ENCODE peak calls at places on chromosomes 1 and 21, in six cellular contexts. One of them, this sample, is unnamed.

GRCh38 chr21:32698971-32699693 is 28.7 kb downstream of the SYNJ1 start:
- DNase-seq in neural progenitor cell: no peak
- DNase-seq in SK-N-SH: no peak
- DNase-seq in fibroblast of lung: peak; percentile 35
- DNase-seq in GM23248: no peak
- DNase-seq in GM12878: no peak
- DNase-seq in this sample: no peak

GRCh38 chr1:109632671-109633346 is 13.2 kb downstream of the AMPD2 start:
- DNase-seq in GM23248: no peak
- DNase-seq in GM12878: no peak
- DNase-seq in fibroblast of lung: no peak
- DNase-seq in neural progenitor cell: peak; percentile 72
- DNase-seq in SK-N-SH: peak; percentile 92
- DNase-seq in this sample: no peak

GRCh38 chr1:51570063-51570720 is 46.7 kb upstream of the OSBPL9 start:
- DNase-seq in GM23248: peak; percentile 39
- DNase-seq in SK-N-SH: no peak
- DNase-seq in GM12878: no peak
- DNase-seq in fibroblast of lung: no peak
- DNase-seq in neural progenitor cell: no peak
- DNase-seq in this sample: peak; percentile 57

GRCh38 chr21:30984897-30985296 is 53.4 kb downstream of the KRTAP19-8 start:
- DNase-seq in SK-N-SH: no peak
- DNase-seq in neural progenitor cell: no peak
- DNase-seq in fibroblast of lung: no peak
- DNase-seq in GM12878: no peak
- DNase-seq in GM23248: no peak
- DNase-seq in this sample: no peak

GRCh38 chr1:85734961-85735360 is 26.7 kb upstream of the ZNHIT6 start:
- DNase-seq in neural progenitor cell: no peak
- DNase-seq in GM12878: no peak
- DNase-seq in GM23248: no peak
- DNase-seq in SK-N-SH: no peak
- DNase-seq in fibroblast of lung: no peak
- DNase-seq in this sample: no peak

GRCh38 chr1:64856564-64856963 is 109.8 kb downstream of the JAK1 start:
- DNase-seq in fibroblast of lung: no peak
- DNase-seq in GM23248: no peak
- DNase-seq in GM12878: no peak
- DNase-seq in neural progenitor cell: no peak
- DNase-seq in SK-N-SH: no peak
- DNase-seq in this sample: peak; percentile 52

GRCh38 chr1:113012149-113012548 is 56.2 kb upstream of the SLC16A1 start:
- DNase-seq in GM12878: no peak
- DNase-seq in GM23248: no peak
- DNase-seq in fibroblast of lung: no peak
- DNase-seq in neural progenitor cell: no peak
- DNase-seq in SK-N-SH: no peak
- DNase-seq in this sample: no peak

GRCh38 chr1:113073457-113073950 is 506 bp downstream of the LRIG2 start:
- DNase-seq in fibroblast of lung: peak; percentile 67
- DNase-seq in neural progenitor cell: peak; percentile 89
- DNase-seq in SK-N-SH: peak; percentile 75
- DNase-seq in GM23248: peak; percentile 87
- DNase-seq in GM12878: no peak
- DNase-seq in this sample: no peak

GRCh38 chr1:7608628-7609295 is 162.3 kb upstream of the VAMP3 start:
- DNase-seq in GM12878: no peak
- DNase-seq in neural progenitor cell: no peak
- DNase-seq in GM23248: no peak
- DNase-seq in SK-N-SH: no peak
- DNase-seq in fibroblast of lung: peak; percentile 4
- DNase-seq in this sample: no peak

GRCh38 chr1:181630838-181631237 is 147.5 kb downstream of the CACNA1E start:
- DNase-seq in SK-N-SH: no peak
- DNase-seq in neural progenitor cell: no peak
- DNase-seq in GM12878: no peak
- DNase-seq in GM23248: no peak
- DNase-seq in fibroblast of lung: no peak
- DNase-seq in this sample: no peak

GRCh38 chr1:235151033-235151432 is 10.0 kb downstream of the RBM34 start:
- DNase-seq in GM12878: no peak
- DNase-seq in SK-N-SH: no peak
- DNase-seq in fibroblast of lung: no peak
- DNase-seq in GM23248: no peak
- DNase-seq in neural progenitor cell: no peak
- DNase-seq in this sample: no peak

GRCh38 chr1:93751391-93752250 is 70.0 kb upstream of the BCAR3 start:
- DNase-seq in neural progenitor cell: no peak
- DNase-seq in GM12878: no peak
- DNase-seq in fibroblast of lung: no peak
- DNase-seq in GM23248: peak; percentile 41
- DNase-seq in SK-N-SH: no peak
- DNase-seq in this sample: no peak

GRCh38 chr21:38853421-38853919 is 47.7 kb downstream of the ETS2 start:
- DNase-seq in GM12878: no peak
- DNase-seq in GM23248: peak; percentile 91
- DNase-seq in fibroblast of lung: peak; percentile 99
- DNase-seq in neural progenitor cell: no peak
- DNase-seq in SK-N-SH: no peak
- DNase-seq in this sample: peak; percentile 71

GRCh38 chr1:243746736-243747135 is 103.3 kb downstream of the AKT3 start:
- DNase-seq in GM12878: no peak
- DNase-seq in SK-N-SH: no peak
- DNase-seq in neural progenitor cell: peak; percentile 44
- DNase-seq in GM23248: no peak
- DNase-seq in fibroblast of lung: no peak
- DNase-seq in this sample: no peak

DNA sequence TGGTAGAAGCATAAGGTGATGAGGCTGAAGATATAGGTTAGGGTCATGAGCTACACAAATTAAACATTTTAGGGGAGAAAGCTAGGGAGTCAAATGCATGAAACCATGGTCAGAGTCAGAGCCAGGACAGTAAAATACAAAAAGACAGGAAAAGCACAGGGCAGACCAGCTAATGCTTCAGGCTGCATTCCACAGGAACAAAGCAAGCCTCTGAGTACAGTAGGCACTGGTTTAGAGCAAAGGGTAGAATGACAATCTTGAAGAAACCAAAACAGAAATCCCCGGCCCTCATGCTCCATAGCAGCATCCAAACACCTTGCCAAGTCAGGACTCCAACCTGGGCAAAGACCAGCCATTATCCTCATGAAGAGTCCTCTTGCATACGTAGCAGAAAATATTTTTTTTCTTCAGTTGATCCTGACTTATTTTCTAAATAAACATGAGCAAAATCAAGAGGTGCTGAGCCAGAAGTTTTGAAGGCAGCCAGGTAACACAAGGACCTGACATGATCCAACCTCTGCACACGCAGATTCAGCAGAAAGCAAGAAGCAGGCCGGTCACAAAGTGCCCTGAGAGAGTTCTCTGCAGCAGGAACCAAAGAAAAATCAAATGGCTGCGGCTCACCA is 273.1 kb downstream of the TTLL7 start:
- DNase-seq in SK-N-SH: no peak
- DNase-seq in GM23248: no peak
- DNase-seq in fibroblast of lung: no peak
- DNase-seq in GM12878: no peak
- DNase-seq in neural progenitor cell: peak; percentile 38
- DNase-seq in this sample: no peak
- H2AFZ ChIP-seq in SK-N-SH: no peak overlapping the region
- H2AFZ ChIP-seq in GM23248: no peak overlapping the region
- H2AFZ ChIP-seq in fibroblast of lung: no peak overlapping the region
- H2AFZ ChIP-seq in GM12878: no peak overlapping the region
- H2AFZ ChIP-seq in neural progenitor cell: peak overlapping the region; percentile 84
- H2AFZ ChIP-seq in this sample: no peak overlapping the region

DNA sequence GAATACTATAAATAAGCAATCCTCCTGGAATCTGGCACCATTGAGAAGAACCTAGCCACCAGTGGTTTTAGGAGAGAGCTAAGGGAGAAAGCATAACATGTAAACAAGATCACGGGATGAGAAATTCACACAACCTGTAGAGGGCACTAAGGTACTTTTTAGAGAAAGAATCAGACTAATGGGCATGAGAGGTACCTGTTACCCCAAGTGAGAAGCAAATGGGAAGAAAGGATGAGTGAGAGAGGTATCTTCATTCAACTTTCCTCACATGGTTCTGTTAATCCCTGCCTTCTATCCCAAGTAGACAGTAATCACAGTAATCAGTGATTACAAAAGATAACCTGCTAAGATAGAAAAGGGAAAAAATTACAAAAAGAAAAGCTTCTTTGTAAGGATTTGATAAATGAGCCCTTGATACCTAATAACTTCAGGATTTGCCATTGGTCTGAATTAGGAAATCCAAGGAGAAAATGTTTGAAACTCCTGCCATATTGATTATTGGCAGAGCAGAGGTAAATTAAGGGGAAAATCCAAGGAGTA is 251.1 kb upstream of the ADGRL2 start:
- DNase-seq in GM12878: peak; percentile 35
- DNase-seq in neural progenitor cell: peak; percentile 52
- DNase-seq in SK-N-SH: peak; percentile 18
- DNase-seq in fibroblast of lung: peak; percentile 35
- DNase-seq in GM23248: peak; percentile 67
- DNase-seq in this sample: peak; percentile 16
- H2AFZ ChIP-seq in GM12878: peak overlapping the region; percentile 50
- H2AFZ ChIP-seq in neural progenitor cell: no peak overlapping the region
- H2AFZ ChIP-seq in SK-N-SH: no peak overlapping the region
- H2AFZ ChIP-seq in fibroblast of lung: no peak overlapping the region
- H2AFZ ChIP-seq in GM23248: no peak overlapping the region
- H2AFZ ChIP-seq in this sample: no peak overlapping the region

GRCh38 chr1:220321758-220322157 is 49.5 kb upstream of the RAB3GAP2 start:
- DNase-seq in GM23248: no peak
- DNase-seq in neural progenitor cell: no peak
- DNase-seq in fibroblast of lung: no peak
- DNase-seq in GM12878: no peak
- DNase-seq in SK-N-SH: no peak
- DNase-seq in this sample: no peak

GRCh38 chr1:220326578-220326977 is 54.3 kb upstream of the RAB3GAP2 start:
- DNase-seq in GM23248: peak; percentile 30
- DNase-seq in GM12878: no peak
- DNase-seq in neural progenitor cell: no peak
- DNase-seq in fibroblast of lung: peak; percentile 80
- DNase-seq in SK-N-SH: no peak
- DNase-seq in this sample: no peak

GRCh38 chr1:220323717-220324116 is 51.5 kb upstream of the RAB3GAP2 start:
- DNase-seq in neural progenitor cell: no peak
- DNase-seq in SK-N-SH: no peak
- DNase-seq in fibroblast of lung: no peak
- DNase-seq in GM12878: no peak
- DNase-seq in GM23248: no peak
- DNase-seq in this sample: no peak

GRCh38 chr1:220327106-220327505 is 54.9 kb upstream of the RAB3GAP2 start:
- DNase-seq in neural progenitor cell: no peak
- DNase-seq in SK-N-SH: no peak
- DNase-seq in GM23248: no peak
- DNase-seq in GM12878: no peak
- DNase-seq in fibroblast of lung: no peak
- DNase-seq in this sample: no peak

DNA sequence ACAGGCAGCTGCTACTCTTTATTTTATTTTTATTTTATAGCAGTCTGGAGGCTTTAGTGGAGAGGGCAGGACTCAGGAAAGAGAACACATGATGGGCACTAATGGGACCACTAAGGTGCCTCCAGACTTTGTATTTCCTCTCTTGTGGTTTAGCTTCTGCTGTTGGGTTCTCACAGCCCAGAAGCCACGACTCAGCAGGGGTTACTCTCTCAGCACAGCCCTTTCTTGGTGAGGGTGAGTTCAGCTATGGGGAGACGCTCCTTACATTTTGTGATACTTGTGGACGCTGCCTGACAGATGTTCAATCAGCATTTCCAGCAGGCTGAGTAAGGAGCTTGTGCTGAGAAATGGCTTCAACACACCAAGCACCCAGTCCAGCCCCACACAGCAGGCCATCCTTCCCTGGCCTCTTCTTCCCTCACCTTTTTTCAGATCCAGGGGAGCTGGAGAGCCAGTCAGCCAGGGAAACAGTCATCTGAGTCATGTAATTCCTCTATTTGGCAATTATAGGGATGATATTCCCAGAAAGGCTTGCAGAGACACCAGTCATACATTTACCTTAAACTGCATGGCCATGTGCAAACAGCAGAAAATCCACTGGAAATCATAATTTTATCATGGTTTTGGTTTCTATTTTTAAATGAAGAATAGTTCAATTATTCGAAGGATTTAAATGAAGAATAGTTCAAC is 53.2 kb upstream of the RAB3GAP2 start:
- DNase-seq in fibroblast of lung: no peak
- DNase-seq in GM12878: no peak
- DNase-seq in neural progenitor cell: no peak
- DNase-seq in SK-N-SH: no peak
- DNase-seq in GM23248: no peak
- DNase-seq in this sample: no peak
- H2AFZ ChIP-seq in fibroblast of lung: no peak overlapping the region
- H2AFZ ChIP-seq in GM12878: no peak overlapping the region
- H2AFZ ChIP-seq in neural progenitor cell: no peak overlapping the region
- H2AFZ ChIP-seq in SK-N-SH: no peak overlapping the region
- H2AFZ ChIP-seq in GM23248: no peak overlapping the region
- H2AFZ ChIP-seq in this sample: no peak overlapping the region

GRCh38 chr21:42245348-42246185 is 26.6 kb downstream of the ABCG1 start:
- DNase-seq in GM12878: no peak
- DNase-seq in SK-N-SH: peak; percentile 62
- DNase-seq in neural progenitor cell: peak; percentile 51
- DNase-seq in GM23248: no peak
- DNase-seq in fibroblast of lung: no peak
- DNase-seq in this sample: no peak
- H2AFZ ChIP-seq in GM12878: no peak overlapping the region
- H2AFZ ChIP-seq in SK-N-SH: no peak overlapping the region
- H2AFZ ChIP-seq in neural progenitor cell: peak overlapping the region; percentile 34
- H2AFZ ChIP-seq in GM23248: no peak overlapping the region
- H2AFZ ChIP-seq in fibroblast of lung: no peak overlapping the region
- H2AFZ ChIP-seq in this sample: no peak overlapping the region

DNA sequence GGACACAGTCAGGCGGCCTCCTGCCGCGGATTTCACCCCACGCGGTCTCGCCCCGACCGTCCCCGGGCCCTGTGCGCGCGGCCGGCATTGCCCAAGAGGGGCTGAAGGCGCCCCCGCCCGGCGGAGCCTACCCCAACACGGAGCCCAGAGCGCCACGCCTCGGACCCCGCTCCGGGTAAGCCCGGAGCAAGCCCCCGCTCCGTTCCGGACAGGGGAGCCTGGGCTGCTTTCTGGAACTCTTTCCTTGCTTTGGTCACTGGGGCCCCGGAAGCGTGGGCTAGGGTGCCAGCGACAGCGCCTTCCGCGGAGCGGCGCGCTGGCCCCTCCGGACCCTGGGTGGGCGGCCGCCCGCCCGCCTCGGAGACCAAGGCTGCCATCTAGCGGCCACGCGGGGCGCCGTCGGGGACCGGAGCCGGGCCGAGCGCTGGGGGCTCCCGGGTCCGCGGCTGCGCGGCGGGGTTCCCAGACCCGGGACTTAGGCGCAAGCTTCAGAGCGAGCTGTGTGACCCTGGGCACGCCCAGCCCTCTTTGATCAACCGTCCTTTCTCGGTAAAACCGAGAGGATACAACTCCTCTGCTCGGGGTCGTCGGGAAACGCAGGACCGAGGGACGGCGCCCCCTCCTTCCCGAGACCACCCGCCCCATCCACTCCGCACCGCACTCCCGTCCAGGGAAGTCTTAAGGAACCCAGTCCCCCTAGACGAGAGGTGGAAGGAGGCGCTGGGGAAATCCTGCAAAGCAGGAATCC is 41.4 kb downstream of the RRAGC start:
- DNase-seq in GM12878: no peak
- DNase-seq in SK-N-SH: peak; percentile 94
- DNase-seq in fibroblast of lung: no peak
- DNase-seq in neural progenitor cell: peak; percentile 91
- DNase-seq in GM23248: peak; percentile 38
- DNase-seq in this sample: no peak
- H2AFZ ChIP-seq in GM12878: peak overlapping the region; percentile 52
- H2AFZ ChIP-seq in SK-N-SH: no peak overlapping the region
- H2AFZ ChIP-seq in fibroblast of lung: no peak overlapping the region
- H2AFZ ChIP-seq in neural progenitor cell: peak overlapping the region; percentile 100
- H2AFZ ChIP-seq in GM23248: no peak overlapping the region
- H2AFZ ChIP-seq in this sample: no peak overlapping the region